ENCODE peak calls at places on chromosomes 12 and 14, in seven cellular contexts. One of them, this sample, is unnamed.

GRCh38 chr14:79281244-79282199 is 929.8 kb downstream of the DIO2 start:
- DNase-seq in IMR-90: no peak
- DNase-seq in heart left ventricle: no peak
- DNase-seq in body of pancreas: no peak
- DNase-seq in K562: no peak
- DNase-seq in ovary: no peak
- DNase-seq in endothelial cell of umbilical vein: no peak
- DNase-seq in this sample: no peak

GRCh38 chr12:105878964-105879363 is 259.8 kb downstream of the NUAK1 start:
- DNase-seq in IMR-90: peak
- DNase-seq in endothelial cell of umbilical vein: peak
- DNase-seq in K562: no peak
- DNase-seq in ovary: no peak
- DNase-seq in body of pancreas: no peak
- DNase-seq in heart left ventricle: no peak
- DNase-seq in this sample: no peak

GRCh38 chr12:20946732-20947131 is 136.2 kb downstream of the SLCO1B3 start:
- DNase-seq in ovary: no peak
- DNase-seq in IMR-90: no peak
- DNase-seq in body of pancreas: peak
- DNase-seq in K562: peak
- DNase-seq in heart left ventricle: no peak
- DNase-seq in endothelial cell of umbilical vein: peak
- DNase-seq in this sample: no peak

GRCh38 chr14:65226824-65227604 is 124.7 kb upstream of the MAX start:
- DNase-seq in body of pancreas: peak
- DNase-seq in K562: no peak
- DNase-seq in heart left ventricle: no peak
- DNase-seq in ovary: no peak
- DNase-seq in endothelial cell of umbilical vein: no peak
- DNase-seq in IMR-90: peak
- DNase-seq in this sample: no peak

GRCh38 chr14:105167303-105168092 is 1.1 kb downstream of the JAG2 start:
- DNase-seq in endothelial cell of umbilical vein: no peak
- DNase-seq in ovary: no peak
- DNase-seq in IMR-90: no peak
- DNase-seq in heart left ventricle: no peak
- DNase-seq in K562: peak
- DNase-seq in body of pancreas: no peak
- DNase-seq in this sample: no peak

GRCh38 chr12:40693503-40693863 is 1.2 kb downstream of the CNTN1 start:
- DNase-seq in ovary: peak
- DNase-seq in IMR-90: no peak
- DNase-seq in body of pancreas: peak
- DNase-seq in heart left ventricle: no peak
- DNase-seq in endothelial cell of umbilical vein: no peak
- DNase-seq in K562: no peak
- DNase-seq in this sample: no peak

GRCh38 chr12:6646276-6647082 is 753 bp downstream of the ACRBP start:
- DNase-seq in K562: no peak
- DNase-seq in ovary: no peak
- DNase-seq in endothelial cell of umbilical vein: no peak
- DNase-seq in body of pancreas: no peak
- DNase-seq in IMR-90: no peak
- DNase-seq in heart left ventricle: no peak
- DNase-seq in this sample: no peak

GRCh38 chr14:21091784-21092146 is 6.7 kb downstream of the ZNF219 start:
- DNase-seq in IMR-90: no peak
- DNase-seq in endothelial cell of umbilical vein: no peak
- DNase-seq in body of pancreas: no peak
- DNase-seq in ovary: no peak
- DNase-seq in heart left ventricle: no peak
- DNase-seq in K562: no peak
- DNase-seq in this sample: no peak

GRCh38 chr14:35378638-35379568 is 25.6 kb downstream of the NFKBIA start:
- DNase-seq in K562: no peak
- DNase-seq in IMR-90: no peak
- DNase-seq in endothelial cell of umbilical vein: no peak
- DNase-seq in ovary: no peak
- DNase-seq in heart left ventricle: no peak
- DNase-seq in body of pancreas: no peak
- DNase-seq in this sample: no peak

GRCh38 chr12:127393460-127393859 is 873.5 kb upstream of the TMEM132C start:
- DNase-seq in endothelial cell of umbilical vein: no peak
- DNase-seq in body of pancreas: no peak
- DNase-seq in IMR-90: no peak
- DNase-seq in ovary: no peak
- DNase-seq in heart left ventricle: no peak
- DNase-seq in K562: no peak
- DNase-seq in this sample: no peak

GRCh38 chr14:60343571-60344071 is 94.6 kb downstream of the PPM1A start:
- DNase-seq in body of pancreas: no peak
- DNase-seq in heart left ventricle: no peak
- DNase-seq in K562: no peak
- DNase-seq in ovary: no peak
- DNase-seq in IMR-90: no peak
- DNase-seq in endothelial cell of umbilical vein: no peak
- DNase-seq in this sample: no peak

GRCh38 chr12:29198901-29199300 is 49.8 kb downstream of the FAR2 start:
- DNase-seq in IMR-90: no peak
- DNase-seq in endothelial cell of umbilical vein: no peak
- DNase-seq in heart left ventricle: no peak
- DNase-seq in K562: no peak
- DNase-seq in body of pancreas: no peak
- DNase-seq in ovary: no peak
- DNase-seq in this sample: no peak

GRCh38 chr14:100294213-100294962 is 11.9 kb downstream of the SLC25A29 start:
- DNase-seq in heart left ventricle: no peak
- DNase-seq in IMR-90: no peak
- DNase-seq in body of pancreas: no peak
- DNase-seq in ovary: no peak
- DNase-seq in endothelial cell of umbilical vein: no peak
- DNase-seq in K562: peak
- DNase-seq in this sample: no peak

GRCh38 chr12:108793756-108794441 is 62.6 kb upstream of the CORO1C start:
- DNase-seq in ovary: no peak
- DNase-seq in K562: no peak
- DNase-seq in IMR-90: no peak
- DNase-seq in body of pancreas: no peak
- DNase-seq in heart left ventricle: peak
- DNase-seq in endothelial cell of umbilical vein: no peak
- DNase-seq in this sample: no peak

GRCh38 chr12:112176321-112177010 is 51.1 kb downstream of the TRAFD1 start:
- DNase-seq in heart left ventricle: no peak
- DNase-seq in IMR-90: no peak
- DNase-seq in body of pancreas: no peak
- DNase-seq in ovary: no peak
- DNase-seq in endothelial cell of umbilical vein: no peak
- DNase-seq in K562: no peak
- DNase-seq in this sample: no peak

GRCh38 chr14:99718031-99718810 is 34.1 kb downstream of the CYP46A1 start:
- DNase-seq in heart left ventricle: no peak
- DNase-seq in ovary: no peak
- DNase-seq in K562: no peak
- DNase-seq in endothelial cell of umbilical vein: no peak
- DNase-seq in body of pancreas: no peak
- DNase-seq in IMR-90: no peak
- DNase-seq in this sample: no peak

GRCh38 chr14:83347874-83348273 is 1814.2 kb upstream of the SEL1L start:
- DNase-seq in endothelial cell of umbilical vein: no peak
- DNase-seq in body of pancreas: no peak
- DNase-seq in K562: no peak
- DNase-seq in IMR-90: peak
- DNase-seq in ovary: no peak
- DNase-seq in heart left ventricle: no peak
- DNase-seq in this sample: no peak

GRCh38 chr14:33909380-33910084 is 41.3 kb downstream of the EGLN3 start:
- DNase-seq in IMR-90: no peak
- DNase-seq in ovary: no peak
- DNase-seq in endothelial cell of umbilical vein: no peak
- DNase-seq in K562: no peak
- DNase-seq in body of pancreas: no peak
- DNase-seq in heart left ventricle: no peak
- DNase-seq in this sample: no peak

GRCh38 chr12:124630791-124631313 is 63.4 kb upstream of the NCOR2 start:
- DNase-seq in endothelial cell of umbilical vein: no peak
- DNase-seq in heart left ventricle: no peak
- DNase-seq in K562: no peak
- DNase-seq in IMR-90: no peak
- DNase-seq in ovary: no peak
- DNase-seq in body of pancreas: no peak
- DNase-seq in this sample: no peak

GRCh38 chr12:288687-289086 is 26.1 kb upstream of the SLC6A13 start:
- DNase-seq in K562: no peak
- DNase-seq in ovary: no peak
- DNase-seq in heart left ventricle: peak
- DNase-seq in endothelial cell of umbilical vein: no peak
- DNase-seq in IMR-90: peak
- DNase-seq in body of pancreas: peak
- DNase-seq in this sample: peak

GRCh38 chr12:12210983-12211382 is 55.9 kb downstream of the LRP6 start:
- DNase-seq in body of pancreas: no peak
- DNase-seq in K562: no peak
- DNase-seq in ovary: no peak
- DNase-seq in heart left ventricle: no peak
- DNase-seq in IMR-90: no peak
- DNase-seq in endothelial cell of umbilical vein: no peak
- DNase-seq in this sample: no peak

GRCh38 chr12:12209043-12209442 is 57.8 kb downstream of the LRP6 start:
- DNase-seq in K562: no peak
- DNase-seq in endothelial cell of umbilical vein: no peak
- DNase-seq in IMR-90: no peak
- DNase-seq in ovary: no peak
- DNase-seq in heart left ventricle: no peak
- DNase-seq in body of pancreas: no peak
- DNase-seq in this sample: no peak

GRCh38 chr12:12207746-12208145 is 59.1 kb downstream of the LRP6 start:
- DNase-seq in endothelial cell of umbilical vein: no peak
- DNase-seq in heart left ventricle: no peak
- DNase-seq in ovary: no peak
- DNase-seq in K562: no peak
- DNase-seq in body of pancreas: no peak
- DNase-seq in IMR-90: no peak
- DNase-seq in this sample: no peak

GRCh38 chr12:12210416-12210815 is 56.4 kb downstream of the LRP6 start:
- DNase-seq in heart left ventricle: no peak
- DNase-seq in ovary: no peak
- DNase-seq in IMR-90: no peak
- DNase-seq in K562: no peak
- DNase-seq in body of pancreas: no peak
- DNase-seq in endothelial cell of umbilical vein: no peak
- DNase-seq in this sample: no peak

DNA sequence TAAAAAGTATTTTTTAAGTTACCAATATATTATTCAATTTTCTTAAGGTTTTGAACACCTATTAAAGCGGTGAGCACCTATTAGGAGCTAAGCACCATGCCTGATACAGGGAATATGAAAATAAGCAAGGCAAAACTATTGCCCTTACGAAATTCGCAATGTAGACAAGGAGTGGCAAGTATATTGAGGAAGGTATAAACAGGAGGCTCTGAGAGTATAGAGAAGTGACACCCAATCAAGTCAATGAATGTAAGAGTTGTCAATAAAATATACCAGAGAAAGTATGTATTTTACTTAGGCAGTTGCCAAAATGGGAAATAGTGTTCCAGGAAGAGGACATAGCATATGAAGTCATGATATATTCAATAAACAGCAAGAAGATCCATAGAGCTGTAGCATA is 57.2 kb downstream of the LRP6 start:
- DNase-seq in K562: no peak
- DNase-seq in ovary: no peak
- DNase-seq in endothelial cell of umbilical vein: no peak
- DNase-seq in body of pancreas: no peak
- DNase-seq in IMR-90: no peak
- DNase-seq in heart left ventricle: no peak
- DNase-seq in this sample: no peak
- TF ChIP-seq POLR2A in K562: no peak
- TF ChIP-seq POLR2A in ovary: no peak
- TF ChIP-seq POLR2A in endothelial cell of umbilical vein: no peak
- TF ChIP-seq POLR2A in body of pancreas: no peak
- TF ChIP-seq POLR2A in IMR-90: no peak
- TF ChIP-seq POLR2A in heart left ventricle: no peak
- TF ChIP-seq POLR2A in this sample: no peak

DNA sequence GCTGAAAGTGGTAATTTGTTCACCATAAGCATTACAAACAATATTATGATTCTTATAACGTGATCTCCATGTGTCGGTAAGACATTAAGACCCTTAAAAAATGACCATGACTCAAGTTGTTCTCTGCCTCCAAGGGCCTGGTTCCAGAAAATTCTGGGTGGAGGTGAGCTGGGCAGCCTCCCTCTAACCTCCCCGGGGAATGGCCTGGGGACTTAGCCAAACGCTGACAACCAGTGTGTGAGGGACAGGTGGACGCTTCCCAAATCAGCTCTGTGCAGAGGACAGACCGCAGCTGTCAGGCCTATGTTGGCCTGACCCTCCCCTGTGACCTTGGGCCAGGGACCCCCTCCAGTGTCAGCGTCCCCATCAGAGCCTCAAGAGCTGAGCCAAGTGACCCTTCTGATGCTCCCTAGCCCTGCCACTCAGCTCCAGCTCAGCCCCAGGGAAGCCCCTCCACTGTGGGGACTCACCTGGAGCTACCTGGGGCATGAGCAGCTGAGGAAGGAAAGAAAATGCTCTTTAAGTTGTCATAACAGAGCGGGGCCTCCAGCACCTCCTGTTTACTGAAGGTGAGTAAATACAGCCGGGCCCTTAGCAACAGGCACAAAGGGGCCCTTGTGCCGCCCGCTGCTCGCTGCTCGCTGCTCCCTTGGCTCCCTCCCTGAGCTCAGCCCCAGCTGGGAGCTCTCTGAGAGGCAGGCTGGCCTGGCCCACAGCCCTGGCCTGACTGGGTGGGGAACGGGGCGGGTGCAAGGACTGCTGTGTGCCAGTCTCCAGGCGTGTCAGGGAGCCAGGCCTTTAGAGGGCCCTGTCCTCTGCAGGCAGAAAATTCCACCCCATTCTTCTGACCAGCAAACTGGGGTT is 116.6 kb downstream of the CALM1 start:
- DNase-seq in body of pancreas: peak
- DNase-seq in heart left ventricle: peak
- DNase-seq in endothelial cell of umbilical vein: no peak
- DNase-seq in K562: no peak
- DNase-seq in ovary: no peak
- DNase-seq in IMR-90: peak
- DNase-seq in this sample: no peak
- TF ChIP-seq POLR2A in body of pancreas: peak
- TF ChIP-seq POLR2A in heart left ventricle: no peak
- TF ChIP-seq POLR2A in endothelial cell of umbilical vein: no peak
- TF ChIP-seq POLR2A in K562: no peak
- TF ChIP-seq POLR2A in ovary: no peak
- TF ChIP-seq POLR2A in IMR-90: no peak
- TF ChIP-seq POLR2A in this sample: no peak

GRCh38 chr12:74129702-74130101 is 407.9 kb upstream of the ATXN7L3B start:
- DNase-seq in ovary: no peak
- DNase-seq in IMR-90: no peak
- DNase-seq in heart left ventricle: no peak
- DNase-seq in K562: no peak
- DNase-seq in body of pancreas: no peak
- DNase-seq in endothelial cell of umbilical vein: no peak
- DNase-seq in this sample: no peak
- TF ChIP-seq POLR2A in ovary: no peak
- TF ChIP-seq POLR2A in IMR-90: no peak
- TF ChIP-seq POLR2A in heart left ventricle: no peak
- TF ChIP-seq POLR2A in K562: no peak
- TF ChIP-seq POLR2A in body of pancreas: no peak
- TF ChIP-seq POLR2A in endothelial cell of umbilical vein: no peak
- TF ChIP-seq POLR2A in this sample: no peak

GRCh38 chr14:67674480-67675218 is at the start of gene VTI1B:
- DNase-seq in body of pancreas: peak
- DNase-seq in IMR-90: peak
- DNase-seq in ovary: peak
- DNase-seq in heart left ventricle: peak
- DNase-seq in endothelial cell of umbilical vein: peak
- DNase-seq in K562: peak
- DNase-seq in this sample: peak
- TF ChIP-seq POLR2A in body of pancreas: peak
- TF ChIP-seq POLR2A in IMR-90: peak
- TF ChIP-seq POLR2A in ovary: peak
- TF ChIP-seq POLR2A in heart left ventricle: peak
- TF ChIP-seq POLR2A in endothelial cell of umbilical vein: peak
- TF ChIP-seq POLR2A in K562: peak
- TF ChIP-seq POLR2A in this sample: peak

This sample was measured in H54.